ENCODE peak calls at places on chromosomes 16 and 17, in eight cellular contexts. One of them, this sample, is unnamed.

GRCh38 chr16:26645629-26646028 is 421.1 kb upstream of the C16orf82 start:
- DNase-seq in prostate gland: no peak
- DNase-seq in cardiac muscle cell: peak
- DNase-seq in BJ: no peak
- DNase-seq in osteocyte: peak
- DNase-seq in GM23338: peak
- DNase-seq in endodermal cell: peak
- DNase-seq in A549: peak
- DNase-seq in this sample: no peak

GRCh38 chr17:57953703-57954420 is 1.4 kb downstream of the CUEDC1 start:
- DNase-seq in osteocyte: no peak
- DNase-seq in cardiac muscle cell: no peak
- DNase-seq in prostate gland: no peak
- DNase-seq in GM23338: peak
- DNase-seq in BJ: no peak
- DNase-seq in A549: no peak
- DNase-seq in endodermal cell: peak
- DNase-seq in this sample: no peak

GRCh38 chr17:82592289-82592683 is 56.0 kb downstream of the WDR45B start:
- DNase-seq in cardiac muscle cell: no peak
- DNase-seq in prostate gland: peak
- DNase-seq in BJ: no peak
- DNase-seq in endodermal cell: no peak
- DNase-seq in GM23338: no peak
- DNase-seq in A549: no peak
- DNase-seq in osteocyte: no peak
- DNase-seq in this sample: no peak

GRCh38 chr17:50545306-50545705 is 1.7 kb upstream of the SPATA20 start:
- DNase-seq in prostate gland: no peak
- DNase-seq in A549: no peak
- DNase-seq in cardiac muscle cell: no peak
- DNase-seq in BJ: no peak
- DNase-seq in osteocyte: no peak
- DNase-seq in endodermal cell: no peak
- DNase-seq in GM23338: no peak
- DNase-seq in this sample: no peak

GRCh38 chr16:4936181-4936990 is 562 bp downstream of the PPL start:
- DNase-seq in osteocyte: no peak
- DNase-seq in A549: peak
- DNase-seq in cardiac muscle cell: peak
- DNase-seq in GM23338: peak
- DNase-seq in prostate gland: peak
- DNase-seq in endodermal cell: peak
- DNase-seq in BJ: no peak
- DNase-seq in this sample: peak

GRCh38 chr17:9456265-9456664 is 119.4 kb downstream of the STX8 start:
- DNase-seq in BJ: no peak
- DNase-seq in osteocyte: no peak
- DNase-seq in cardiac muscle cell: no peak
- DNase-seq in A549: no peak
- DNase-seq in prostate gland: no peak
- DNase-seq in endodermal cell: no peak
- DNase-seq in GM23338: no peak
- DNase-seq in this sample: no peak

GRCh38 chr16:53766304-53767016 is 62.5 kb downstream of the FTO start:
- DNase-seq in BJ: no peak
- DNase-seq in prostate gland: no peak
- DNase-seq in A549: no peak
- DNase-seq in GM23338: no peak
- DNase-seq in endodermal cell: no peak
- DNase-seq in osteocyte: no peak
- DNase-seq in cardiac muscle cell: no peak
- DNase-seq in this sample: no peak

GRCh38 chr17:73482674-73483293 is 161.5 kb downstream of the SDK2 start:
- DNase-seq in prostate gland: no peak
- DNase-seq in osteocyte: no peak
- DNase-seq in endodermal cell: no peak
- DNase-seq in cardiac muscle cell: no peak
- DNase-seq in A549: no peak
- DNase-seq in BJ: no peak
- DNase-seq in GM23338: no peak
- DNase-seq in this sample: no peak

GRCh38 chr16:86994651-86995171 is 322.5 kb downstream of the C16orf95 start:
- DNase-seq in prostate gland: no peak
- DNase-seq in A549: peak
- DNase-seq in osteocyte: no peak
- DNase-seq in GM23338: no peak
- DNase-seq in BJ: peak
- DNase-seq in cardiac muscle cell: no peak
- DNase-seq in endodermal cell: no peak
- DNase-seq in this sample: peak

GRCh38 chr17:17351356-17351891 is 48.3 kb downstream of the NT5M start:
- DNase-seq in BJ: no peak
- DNase-seq in A549: no peak
- DNase-seq in cardiac muscle cell: no peak
- DNase-seq in endodermal cell: no peak
- DNase-seq in prostate gland: no peak
- DNase-seq in GM23338: no peak
- DNase-seq in osteocyte: no peak
- DNase-seq in this sample: no peak

GRCh38 chr16:46975165-46975564 is 1.7 kb upstream of the DNAJA2 start:
- DNase-seq in A549: no peak
- DNase-seq in BJ: no peak
- DNase-seq in endodermal cell: no peak
- DNase-seq in GM23338: no peak
- DNase-seq in prostate gland: no peak
- DNase-seq in osteocyte: no peak
- DNase-seq in cardiac muscle cell: no peak
- DNase-seq in this sample: no peak

GRCh38 chr16:88405325-88406060 is 22.7 kb downstream of the ZNF469 start:
- DNase-seq in cardiac muscle cell: no peak
- DNase-seq in endodermal cell: no peak
- DNase-seq in osteocyte: no peak
- DNase-seq in BJ: no peak
- DNase-seq in GM23338: no peak
- DNase-seq in A549: no peak
- DNase-seq in prostate gland: peak
- DNase-seq in this sample: no peak

GRCh38 chr16:50040028-50040427 is 15.0 kb downstream of the CNEP1R1 start:
- DNase-seq in GM23338: peak
- DNase-seq in endodermal cell: no peak
- DNase-seq in osteocyte: no peak
- DNase-seq in BJ: no peak
- DNase-seq in prostate gland: no peak
- DNase-seq in A549: no peak
- DNase-seq in cardiac muscle cell: no peak
- DNase-seq in this sample: no peak

GRCh38 chr17:65558683-65559311 is 2.7 kb downstream of the AXIN2 start:
- DNase-seq in cardiac muscle cell: peak
- DNase-seq in endodermal cell: peak
- DNase-seq in GM23338: peak
- DNase-seq in osteocyte: no peak
- DNase-seq in prostate gland: no peak
- DNase-seq in BJ: no peak
- DNase-seq in A549: no peak
- DNase-seq in this sample: no peak

GRCh38 chr17:48129981-48130380 is 22.4 kb downstream of the SNX11 start:
- DNase-seq in osteocyte: no peak
- DNase-seq in cardiac muscle cell: no peak
- DNase-seq in BJ: no peak
- DNase-seq in GM23338: no peak
- DNase-seq in prostate gland: no peak
- DNase-seq in A549: no peak
- DNase-seq in endodermal cell: no peak
- DNase-seq in this sample: no peak

GRCh38 chr17:29933379-29933778 is 3.4 kb upstream of the SSH2 start:
- DNase-seq in endodermal cell: peak
- DNase-seq in BJ: no peak
- DNase-seq in GM23338: peak
- DNase-seq in cardiac muscle cell: peak
- DNase-seq in osteocyte: no peak
- DNase-seq in A549: peak
- DNase-seq in prostate gland: no peak
- DNase-seq in this sample: peak

GRCh38 chr17:17628388-17629008 is 37.0 kb upstream of the PEMT start:
- DNase-seq in BJ: no peak
- DNase-seq in GM23338: no peak
- DNase-seq in prostate gland: no peak
- DNase-seq in endodermal cell: no peak
- DNase-seq in osteocyte: no peak
- DNase-seq in cardiac muscle cell: no peak
- DNase-seq in A549: no peak
- DNase-seq in this sample: no peak

GRCh38 chr16:68869492-68870084 is 26.3 kb downstream of the TANGO6 start:
- DNase-seq in GM23338: peak
- DNase-seq in cardiac muscle cell: no peak
- DNase-seq in BJ: no peak
- DNase-seq in prostate gland: no peak
- DNase-seq in A549: no peak
- DNase-seq in osteocyte: no peak
- DNase-seq in endodermal cell: no peak
- DNase-seq in this sample: no peak

GRCh38 chr16:73337371-73337770 is 289.4 kb upstream of the ZFHX3 start:
- DNase-seq in GM23338: no peak
- DNase-seq in endodermal cell: no peak
- DNase-seq in BJ: no peak
- DNase-seq in prostate gland: no peak
- DNase-seq in A549: no peak
- DNase-seq in osteocyte: no peak
- DNase-seq in cardiac muscle cell: no peak
- DNase-seq in this sample: peak

GRCh38 chr16:51048544-51048943 is 102.5 kb downstream of the SALL1 start:
- DNase-seq in osteocyte: no peak
- DNase-seq in A549: peak
- DNase-seq in BJ: no peak
- DNase-seq in GM23338: no peak
- DNase-seq in prostate gland: no peak
- DNase-seq in endodermal cell: peak
- DNase-seq in cardiac muscle cell: no peak
- DNase-seq in this sample: peak

GRCh38 chr16:72876981-72877373 is 171.0 kb downstream of the ZFHX3 start:
- DNase-seq in GM23338: no peak
- DNase-seq in endodermal cell: no peak
- DNase-seq in prostate gland: no peak
- DNase-seq in osteocyte: no peak
- DNase-seq in BJ: no peak
- DNase-seq in cardiac muscle cell: no peak
- DNase-seq in A549: no peak
- DNase-seq in this sample: peak

DNA sequence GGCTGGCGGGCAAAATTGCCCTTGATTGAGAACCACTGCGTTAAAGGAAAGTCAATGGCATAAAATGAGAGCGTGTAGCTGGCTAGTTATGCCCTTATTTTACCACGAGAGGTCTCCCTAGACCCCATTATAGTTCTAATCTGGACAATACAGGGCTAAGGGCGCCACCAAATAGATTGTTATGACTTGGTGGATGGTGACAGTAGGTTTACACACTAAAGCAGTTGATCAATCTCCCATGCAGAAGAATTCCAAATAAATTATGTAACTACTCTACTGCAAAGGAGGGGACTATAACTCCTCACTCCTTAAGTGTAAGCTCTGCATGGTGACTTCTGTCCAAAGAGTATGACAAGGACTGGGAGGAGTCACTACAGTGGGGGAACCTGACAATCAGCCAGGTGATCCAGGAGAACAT is 20.4 kb upstream of the YPEL2 start:
- DNase-seq in BJ: no peak
- DNase-seq in GM23338: peak
- DNase-seq in A549: peak
- DNase-seq in cardiac muscle cell: peak
- DNase-seq in endodermal cell: peak
- DNase-seq in prostate gland: peak
- DNase-seq in osteocyte: no peak
- DNase-seq in this sample: peak
- TF ChIP-seq CTCF in BJ: peak
- TF ChIP-seq CTCF in GM23338: peak
- TF ChIP-seq CTCF in A549: peak
- TF ChIP-seq CTCF in cardiac muscle cell: peak
- TF ChIP-seq CTCF in endodermal cell: peak
- TF ChIP-seq CTCF in prostate gland: peak
- TF ChIP-seq CTCF in osteocyte: peak
- TF ChIP-seq CTCF in this sample: peak

DNA sequence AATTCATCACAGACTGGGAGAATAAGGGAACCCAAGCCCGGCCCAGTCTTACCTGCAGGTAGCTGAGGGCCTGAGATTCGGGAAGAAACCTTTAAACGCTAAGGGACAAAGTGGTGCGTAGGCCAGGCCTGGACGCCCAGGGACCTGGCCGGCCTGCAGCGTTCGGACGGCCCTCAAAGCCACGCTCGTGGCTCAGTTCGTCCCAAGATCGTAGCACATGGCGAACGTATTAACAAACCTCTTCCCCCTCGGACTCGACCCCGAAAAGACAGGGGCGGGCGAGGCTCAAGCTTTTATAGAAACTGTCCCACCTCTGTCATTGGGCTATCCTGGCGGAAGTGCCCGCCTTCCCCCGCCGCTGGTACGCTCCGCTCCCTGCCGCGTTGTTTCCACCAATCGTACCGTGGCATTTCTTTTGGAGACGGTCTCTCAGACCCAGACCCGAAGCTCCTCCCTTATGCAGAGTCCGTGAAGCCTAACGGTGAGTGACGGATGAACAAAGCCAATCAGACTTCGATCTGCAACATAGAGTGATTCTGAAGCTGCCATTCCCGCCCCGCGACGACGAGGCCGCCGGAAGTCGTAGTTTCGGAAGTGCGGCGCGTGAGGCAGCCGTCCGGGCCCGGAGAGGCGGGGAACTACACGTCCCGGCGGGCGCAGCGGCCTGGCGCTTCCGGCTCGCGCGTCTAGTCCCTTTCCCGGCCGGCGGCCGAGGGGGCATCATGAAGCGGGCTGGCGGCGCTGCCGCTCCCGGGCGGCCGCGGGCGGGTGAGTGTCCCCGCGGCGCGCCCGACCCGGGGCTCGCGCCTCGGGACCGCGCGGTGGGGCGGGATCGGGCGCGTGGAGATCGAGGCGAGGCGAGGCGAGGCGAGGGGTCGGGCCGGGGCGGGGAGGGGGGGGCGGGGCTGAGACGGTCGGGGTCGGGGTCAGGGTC is at the start of gene TRAF7:
- DNase-seq in endodermal cell: peak
- DNase-seq in GM23338: peak
- DNase-seq in prostate gland: peak
- DNase-seq in osteocyte: peak
- DNase-seq in cardiac muscle cell: peak
- DNase-seq in A549: peak
- DNase-seq in BJ: peak
- DNase-seq in this sample: peak
- TF ChIP-seq CTCF in endodermal cell: no peak
- TF ChIP-seq CTCF in GM23338: no peak
- TF ChIP-seq CTCF in prostate gland: no peak
- TF ChIP-seq CTCF in osteocyte: no peak
- TF ChIP-seq CTCF in cardiac muscle cell: no peak
- TF ChIP-seq CTCF in A549: no peak
- TF ChIP-seq CTCF in BJ: no peak
- TF ChIP-seq CTCF in this sample: no peak

GRCh38 chr17:43983515-43984411 is 20.7 kb upstream of the NAGS start:
- DNase-seq in A549: peak
- DNase-seq in GM23338: peak
- DNase-seq in osteocyte: no peak
- DNase-seq in cardiac muscle cell: peak
- DNase-seq in endodermal cell: peak
- DNase-seq in prostate gland: no peak
- DNase-seq in BJ: no peak
- DNase-seq in this sample: no peak
- TF ChIP-seq CTCF in A549: peak
- TF ChIP-seq CTCF in GM23338: peak
- TF ChIP-seq CTCF in osteocyte: peak
- TF ChIP-seq CTCF in cardiac muscle cell: peak
- TF ChIP-seq CTCF in endodermal cell: peak
- TF ChIP-seq CTCF in prostate gland: no peak
- TF ChIP-seq CTCF in BJ: peak
- TF ChIP-seq CTCF in this sample: no peak

GRCh38 chr16:83113317-83113716 is 486.5 kb downstream of the CDH13 start:
- DNase-seq in prostate gland: no peak
- DNase-seq in GM23338: peak
- DNase-seq in endodermal cell: peak
- DNase-seq in BJ: no peak
- DNase-seq in A549: peak
- DNase-seq in osteocyte: no peak
- DNase-seq in cardiac muscle cell: peak
- DNase-seq in this sample: peak
- TF ChIP-seq CTCF in prostate gland: no peak
- TF ChIP-seq CTCF in GM23338: peak
- TF ChIP-seq CTCF in endodermal cell: peak
- TF ChIP-seq CTCF in BJ: peak
- TF ChIP-seq CTCF in A549: peak
- TF ChIP-seq CTCF in osteocyte: peak
- TF ChIP-seq CTCF in cardiac muscle cell: peak
- TF ChIP-seq CTCF in this sample: peak

This sample was measured in MCF 10A.